ENCODE peak calls at places on chromosomes 16 and 17, in nine cellular contexts. L is fibroblast of lung, T is neural progenitor cell, G is astrocyte, Q is osteoblast, C is IMR-90, W is hepatocyte, H is neuronal stem cell, M is GM12878. V is an unnamed sample.

GRCh38 chr16:85169333-85170065 is 57.2 kb upstream of the CIBAR2 start:
- DNase-seq in H (no peak), G (peak; percentile 46), Q (peak; percentile 96), W (no peak), C (no peak), T (peak; percentile 71), M (no peak), L (peak; percentile 38), V (no peak)

GRCh38 chr16:80027007-80027965 is 426.7 kb upstream of the MAF start:
- DNase-seq in M (peak; percentile 19), Q (peak; percentile 76), G (peak; percentile 95), L (peak; percentile 39), W (peak; percentile 94), T (no peak), C (peak; percentile 72), H (no peak), V (peak; percentile 96)

GRCh38 chr17:4375039-4375748 is 8.7 kb upstream of the UBE2G1 start:
- DNase-seq in C (no peak), H (no peak), L (no peak), W (no peak), T (no peak), M (peak; percentile 98), Q (peak; percentile 41), G (no peak), V (no peak)

GRCh38 chr17:4215882-4216411 is 47.8 kb downstream of the ANKFY1 start:
- DNase-seq in T (no peak), G (no peak), L (no peak), M (no peak), C (no peak), Q (no peak), H (no peak), W (no peak), V (no peak)

GRCh38 chr16:3808308-3809063 is 72.0 kb downstream of the CREBBP start:
- DNase-seq in W (no peak), M (no peak), L (no peak), T (no peak), Q (no peak), C (no peak), G (no peak), H (no peak), V (no peak)

GRCh38 chr16:29820271-29820701 is at the start of gene MVP:
- DNase-seq in C (peak; percentile 57), M (no peak), T (no peak), Q (peak; percentile 90), G (no peak), W (peak; percentile 86), L (peak; percentile 67), H (no peak), V (no peak)

GRCh38 chr17:226773-227580 is 45.5 kb upstream of the DOC2B start:
- DNase-seq in M (no peak), C (no peak), L (no peak), G (no peak), H (no peak), T (peak; percentile 45), W (no peak), Q (no peak), V (no peak)

GRCh38 chr17:2418572-2418971 is 17.7 kb upstream of the MNT start:
- DNase-seq in C (peak; percentile 70), G (no peak), W (no peak), H (no peak), M (no peak), T (no peak), Q (peak; percentile 47), L (peak; percentile 87), V (no peak)

GRCh38 chr16:17768257-17768656 is 297.5 kb upstream of the XYLT1 start:
- DNase-seq in L (peak; percentile 70), G (peak; percentile 87), M (no peak), Q (no peak), T (no peak), H (no peak), W (no peak), C (peak; percentile 62), V (no peak)

GRCh38 chr17:75313941-75314550 is 24.8 kb upstream of the SLC25A19 start:
- DNase-seq in T (no peak), C (peak; percentile 20), M (no peak), H (no peak), Q (peak; percentile 52), L (no peak), W (no peak), G (no peak), V (no peak)

GRCh38 chr16:85527767-85528297 is 85.3 kb upstream of the GSE1 start:
- DNase-seq in W (no peak), C (no peak), M (no peak), G (no peak), T (no peak), H (no peak), Q (no peak), L (no peak), V (no peak)

GRCh38 chr17:82772026-82772425 is 20.2 kb downstream of the TBCD start:
- DNase-seq in G (peak; percentile 32), W (no peak), H (no peak), T (no peak), Q (peak; percentile 96), C (peak; percentile 80), M (no peak), L (peak; percentile 77), V (peak; percentile 58)

GRCh38 chr17:32723310-32723955 is 153.5 kb downstream of the MYO1D start:
- DNase-seq in G (no peak), T (no peak), C (peak; percentile 7), H (no peak), Q (no peak), M (no peak), L (peak; percentile 8), W (no peak), V (no peak)

GRCh38 chr16:75151798-75152197 is 3.5 kb downstream of the ZFP1 start:
- DNase-seq in T (no peak), G (no peak), Q (no peak), C (no peak), M (no peak), H (no peak), W (no peak), L (no peak), V (no peak)

GRCh38 chr16:75152635-75153034 is 4.3 kb downstream of the ZFP1 start:
- DNase-seq in W (no peak), T (no peak), M (peak; percentile 53), C (no peak), Q (no peak), G (no peak), H (no peak), L (no peak), V (no peak)

GRCh38 chr16:75148311-75149195 is at the start of gene ZFP1:
- DNase-seq in G (peak; percentile 77), C (peak; percentile 88), Q (peak; percentile 98), W (peak; percentile 96), T (peak; percentile 98), H (peak; percentile 93), M (peak; percentile 56), L (peak; percentile 93), V (peak; percentile 94)

GRCh38 chr16:75147968-75148310 is 385 bp upstream of the ZFP1 start:
- DNase-seq in L (no peak), Q (no peak), C (no peak), M (no peak), W (no peak), H (no peak), T (no peak), G (no peak), V (no peak)
- H2AFZ ChIP-seq in L (peak overlapping the region; percentile 29), Q (peak overlapping the region; percentile 89), C (peak overlapping the region; percentile 100), M (peak overlapping the region; percentile 72), W (peak overlapping the region; percentile 72), H (peak overlapping the region; percentile 100), T (peak overlapping the region; percentile 19), G (peak overlapping the region; percentile 99), V (peak overlapping the region; percentile 100)

GRCh38 chr16:81403208-81403600 is 41.4 kb upstream of the CMIP start:
- DNase-seq in W (no peak), H (no peak), T (no peak), C (no peak), L (no peak), M (no peak), Q (no peak), G (no peak), V (no peak)

GRCh38 chr16:81399909-81400308 is 44.7 kb upstream of the CMIP start:
- DNase-seq in C (no peak), M (no peak), T (no peak), L (no peak), Q (no peak), W (no peak), G (no peak), H (no peak), V (no peak)

GRCh38 chr16:81401035-81401950 is 43.3 kb upstream of the CMIP start:
- DNase-seq in C (peak; percentile 62), L (peak; percentile 11), G (peak; percentile 66), Q (peak; percentile 90), H (no peak), M (no peak), W (no peak), T (no peak), V (peak; percentile 80)

GRCh38 chr16:81405702-81406113 is 38.9 kb upstream of the CMIP start:
- DNase-seq in H (no peak), L (peak; percentile 67), C (peak; percentile 92), Q (peak; percentile 94), M (no peak), T (no peak), W (peak; percentile 88), G (peak; percentile 99), V (peak; percentile 90)

GRCh38 chr16:81403601-81404391 is 40.8 kb upstream of the CMIP start:
- DNase-seq in H (peak; percentile 81), C (peak; percentile 53), M (peak; percentile 28), Q (peak; percentile 99), G (peak; percentile 36), W (peak; percentile 90), L (peak; percentile 60), T (peak; percentile 91), V (peak; percentile 94)
- H3K27me3 ChIP-seq in H (peaks cover 2% of the 10 kb centered on the region), C (no peaks in the 10 kb centered on the region), M (no peaks in the 10 kb centered on the region), Q (no peaks in the 10 kb centered on the region), G (no peaks in the 10 kb centered on the region), W (no peaks in the 10 kb centered on the region), L (no peaks in the 10 kb centered on the region), T (peaks cover 9% of the 10 kb centered on the region), V (no peaks in the 10 kb centered on the region)

GRCh38 chr16:9827062-9827752 is 355.0 kb downstream of the GRIN2A start:
- DNase-seq in H (no peak), W (no peak), L (no peak), T (peak; percentile 43), M (no peak), C (no peak), Q (no peak), G (no peak), V (no peak)
- H2AFZ ChIP-seq in H (no peak overlapping the region), W (no peak overlapping the region), L (no peak overlapping the region), T (peak overlapping the region; percentile 23), M (no peak overlapping the region), C (no peak overlapping the region), Q (no peak overlapping the region), G (no peak overlapping the region), V (no peak overlapping the region)

DNA sequence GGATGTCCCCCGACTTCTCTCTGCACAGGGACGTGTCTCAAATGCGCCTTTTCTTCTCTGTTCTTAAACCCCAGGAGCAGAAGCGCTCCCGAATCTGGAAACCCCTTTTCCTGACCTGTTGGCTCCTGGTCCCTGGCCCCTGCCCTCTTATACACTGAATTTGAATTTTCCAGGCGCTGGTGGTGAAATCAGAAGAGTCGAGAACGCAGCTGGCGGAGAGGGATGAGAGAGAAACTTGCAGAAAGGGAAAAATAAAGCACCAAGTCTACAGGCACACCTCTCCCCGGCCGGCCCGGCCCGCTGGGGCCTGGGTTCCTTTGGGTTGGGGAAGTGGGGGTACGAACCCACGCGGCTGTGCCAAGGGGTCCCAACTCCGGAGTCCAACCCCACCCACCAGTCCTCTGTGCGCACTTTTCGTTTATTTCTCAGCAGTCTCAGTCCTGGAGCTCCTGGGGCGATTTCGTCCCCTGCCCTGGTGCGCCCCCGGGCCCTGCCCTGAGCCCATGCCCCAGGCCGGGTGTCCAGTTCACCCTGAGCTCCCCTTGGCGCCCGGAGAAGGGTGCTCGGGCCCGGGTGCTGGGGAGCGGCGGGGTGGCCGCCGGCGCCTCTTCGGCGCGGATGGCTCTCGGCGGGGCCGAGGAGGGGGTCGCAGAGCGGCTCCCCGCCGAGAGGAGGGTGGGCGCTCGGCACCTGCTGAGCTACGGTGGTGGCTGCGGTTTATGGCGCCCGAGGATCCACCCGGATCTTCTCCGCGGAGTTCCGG is 15.5 kb upstream of the CBX8 start:
- DNase-seq in Q (no peak), L (no peak), T (peak; percentile 44), H (no peak), C (no peak), M (no peak), W (no peak), G (no peak), V (no peak)
- H3K27me3 ChIP-seq in Q (peaks cover 88% of the 10 kb centered on the region), L (peaks cover 81% of the 10 kb centered on the region), T (peaks cover 97% of the 10 kb centered on the region), H (peaks cover 89% of the 10 kb centered on the region), C (peaks cover 90% of the 10 kb centered on the region), M (peaks cover 49% of the 10 kb centered on the region), W (peaks cover 84% of the 10 kb centered on the region), G (peaks cover 68% of the 10 kb centered on the region), V (no peaks in the 10 kb centered on the region)

V was measured in PC-9.